ENCODE peak calls at places on chromosomes 4 and X, in eight cellular contexts. M, U, L, V, F, Z, N and Y are unnamed samples.

GRCh38 chr4:102842367-102842766 is 15.0 kb upstream of the UBE2D3 start:
- DNase-seq in M (no peak), U (no peak), L (no peak), V (no peak), F (no peak), Z (no peak), N (no peak), Y (no peak)

GRCh38 chr4:153026947-153027346 is 90.8 kb downstream of the FHDC1 start:
- DNase-seq in M (no peak), U (no peak), L (no peak), V (no peak), F (no peak), Z (no peak), N (no peak), Y (no peak)

GRCh38 chr4:84862064-84862463 is 104.4 kb downstream of the WDFY3 start:
- DNase-seq in M (no peak), U (no peak), L (no peak), V (no peak), F (no peak), Z (no peak), N (no peak), Y (no peak)

GRCh38 chr4:85028910-85029309 is 62.4 kb upstream of the WDFY3 start:
- DNase-seq in M (no peak), U (peak; percentile 25), L (no peak), V (no peak), F (no peak), Z (no peak), N (no peak), Y (no peak)

GRCh38 chr4:141307241-141307689 is 86.6 kb downstream of the ZNF330 start:
- DNase-seq in M (peak; percentile 41), U (peak; percentile 71), L (peak; percentile 69), V (no peak), F (peak; percentile 1), Z (peak; percentile 52), N (peak; percentile 57), Y (peak; percentile 92)

GRCh38 chrX:53332204-53332603 is 50.8 kb upstream of the IQSEC2 start:
- DNase-seq in M (no peak), U (no peak), L (no peak), V (peak; percentile 36), F (no peak), Z (no peak), N (no peak), Y (no peak)

GRCh38 chrX:154489182-154489581 is 1.2 kb downstream of the SLC10A3 start:
- DNase-seq in M (no peak), U (no peak), L (no peak), V (peak; percentile 54), F (no peak), Z (no peak), N (no peak), Y (no peak)

GRCh38 chr4:154124539-154125255 is 335.8 kb upstream of the SFRP2 start:
- DNase-seq in M (no peak), U (peak; percentile 48), L (no peak), V (no peak), F (no peak), Z (no peak), N (no peak), Y (peak; percentile 83)

GRCh38 chr4:71872221-71872620 is 88.3 kb upstream of the GC start:
- DNase-seq in M (no peak), U (no peak), L (no peak), V (no peak), F (no peak), Z (no peak), N (no peak), Y (no peak)

GRCh38 chr4:139524062-139524631 is 31.9 kb downstream of the SETD7 start:
- DNase-seq in M (no peak), U (no peak), L (no peak), V (no peak), F (no peak), Z (no peak), N (no peak), Y (peak; percentile 46)

GRCh38 chr4:109588176-109588575 is 28.1 kb downstream of the MCUB start:
- DNase-seq in M (no peak), U (no peak), L (no peak), V (no peak), F (no peak), Z (no peak), N (peak; percentile 57), Y (peak; percentile 4)

GRCh38 chr4:16843831-16844508 is 54.5 kb downstream of the LDB2 start:
- DNase-seq in M (no peak), U (peak; percentile 88), L (peak; percentile 20), V (no peak), F (no peak), Z (no peak), N (no peak), Y (no peak)